ENCODE peak calls at places on chromosome 16, in nine cellular contexts. E is bronchial epithelial cell; B is effector memory CD4-positive, alpha-beta T cell; J is T-helper 2 cell; K is HEK293T; P is AML-193; O is stimulated activated CD4-positive, alpha-beta T cell treated with anti-CD3 and anti-CD28 coated beads, Interleukin-2, amount 100 ng/mL, for 48 hours; F is nephron progenitor cell; H is H9. G is an unnamed sample.
A peak's percentile ranks its signal among the peaks of the same experiment; 100 is the strongest.

GRCh38 chr16:57510016-57510871 is 24.0 kb upstream of the DOK4 start:
- DNase-seq in E (no peak), B (no peak), J (no peak), K (no peak), P (no peak), O (no peak), F (no peak), H (no peak), G (no peak)

GRCh38 chr16:6949240-6949639 is 383.4 kb upstream of the RBFOX1 start:
- DNase-seq in E (no peak), B (no peak), J (no peak), K (no peak), P (no peak), O (no peak), F (no peak), H (no peak), G (no peak)

GRCh38 chr16:46582313-46582712 is 38.9 kb downstream of the SHCBP1 start:
- DNase-seq in E (no peak), B (no peak), J (no peak), K (no peak), P (no peak), O (no peak), F (no peak), H (no peak), G (no peak)

GRCh38 chr16:29940656-29941055 is 14.6 kb upstream of the KCTD13 start:
- DNase-seq in E (no peak), B (no peak), J (no peak), K (no peak), P (no peak), O (no peak), F (no peak), H (no peak), G (no peak)

GRCh38 chr16:87682852-87683399 is 80.6 kb downstream of the JPH3 start:
- DNase-seq in E (no peak), B (no peak), J (no peak), K (no peak), P (no peak), O (no peak), F (no peak), H (no peak), G (no peak)

GRCh38 chr16:66289986-66290385 is 76.5 kb upstream of the CDH5 start:
- DNase-seq in E (no peak), B (no peak), J (no peak), K (no peak), P (no peak), O (no peak), F (no peak), H (no peak), G (no peak)

GRCh38 chr16:1152123-1152638 is 725 bp upstream of the CACNA1H start:
- DNase-seq in E (no peak), B (no peak), J (peak; percentile 29), K (peak; percentile 33), P (no peak), O (peak; percentile 29), F (peak; percentile 63), H (peak; percentile 65), G (peak; percentile 30)

GRCh38 chr16:8258523-8258922 is 331.8 kb downstream of the TMEM114 start:
- DNase-seq in E (no peak), B (no peak), J (no peak), K (no peak), P (no peak), O (no peak), F (no peak), H (peak; percentile 28), G (no peak)

GRCh38 chr16:89505204-89506112 is 2.7 kb upstream of the SPG7 start:
- DNase-seq in E (peak; percentile 89), B (peak; percentile 82), J (peak; percentile 84), K (no peak), P (peak; percentile 98), O (peak; percentile 77), F (no peak), H (no peak), G (peak; percentile 83)

GRCh38 chr16:31253642-31254045 is 6.1 kb upstream of the ITGAM start:
- DNase-seq in E (peak; percentile 7), B (no peak), J (no peak), K (no peak), P (peak; percentile 88), O (peak; percentile 38), F (no peak), H (no peak), G (no peak)

GRCh38 chr16:10065014-10065413 is 117.2 kb downstream of the GRIN2A start:
- DNase-seq in E (no peak), B (no peak), J (no peak), K (no peak), P (no peak), O (no peak), F (no peak), H (no peak), G (no peak)

GRCh38 chr16:49021136-49021535 is 260.5 kb downstream of the CBLN1 start:
- DNase-seq in E (peak; percentile 46), B (no peak), J (no peak), K (no peak), P (no peak), O (no peak), F (peak; percentile 18), H (no peak), G (no peak)

GRCh38 chr16:25747160-25747758 is 55.5 kb downstream of the HS3ST4 start:
- DNase-seq in E (no peak), B (no peak), J (no peak), K (peak; percentile 10), P (no peak), O (no peak), F (peak; percentile 89), H (peak; percentile 48), G (no peak)

GRCh38 chr16:65510850-65511249 is 389.0 kb upstream of the CDH11 start:
- DNase-seq in E (no peak), B (no peak), J (no peak), K (no peak), P (no peak), O (no peak), F (no peak), H (no peak), G (no peak)

GRCh38 chr16:22934786-22935185 is 120.8 kb downstream of the HS3ST2 start:
- DNase-seq in E (no peak), B (no peak), J (no peak), K (no peak), P (no peak), O (no peak), F (no peak), H (no peak), G (no peak)

GRCh38 chr16:54086791-54087190 is 199.8 kb downstream of the IRX3 start:
- DNase-seq in E (no peak), B (no peak), J (no peak), K (no peak), P (no peak), O (no peak), F (no peak), H (no peak), G (no peak)

GRCh38 chr16:88527186-88527936 is 42.8 kb upstream of the ZC3H18 start:
- DNase-seq in E (peak; percentile 16), B (peak; percentile 30), J (no peak), K (peak; percentile 83), P (no peak), O (peak; percentile 70), F (peak; percentile 83), H (peak; percentile 81), G (no peak)

GRCh38 chr16:29808219-29808900 is 2.0 kb downstream of the MAZ start:
- DNase-seq in E (no peak), B (no peak), J (no peak), K (no peak), P (no peak), O (no peak), F (peak; percentile 21), H (no peak), G (no peak)

GRCh38 chr16:58451945-58452401 is 48.0 kb upstream of the NDRG4 start:
- DNase-seq in E (peak; percentile 35), B (no peak), J (no peak), K (no peak), P (no peak), O (no peak), F (no peak), H (no peak), G (no peak)

GRCh38 chr16:15644306-15644961 is 1.5 kb upstream of the MARF1 start:
- DNase-seq in E (peak; percentile 98), B (no peak), J (no peak), K (no peak), P (no peak), O (no peak), F (no peak), H (no peak), G (no peak)

GRCh38 chr16:11016993-11017392 is 72.6 kb downstream of the CLEC16A start:
- DNase-seq in E (peak; percentile 84), B (no peak), J (no peak), K (no peak), P (no peak), O (peak; percentile 25), F (no peak), H (no peak), G (no peak)

GRCh38 chr16:30602595-30603277 is 7.5 kb downstream of the ZNF689 start:
- DNase-seq in E (peak; percentile 29), B (no peak), J (no peak), K (no peak), P (no peak), O (no peak), F (no peak), H (no peak), G (no peak)

GRCh38 chr16:83701494-83701893 is 106.3 kb upstream of the HSBP1 start:
- DNase-seq in E (peak; percentile 23), B (no peak), J (no peak), K (peak; percentile 56), P (no peak), O (peak; percentile 3), F (peak; percentile 94), H (peak; percentile 78), G (no peak)

GRCh38 chr16:81212830-81213465 is 25.5 kb upstream of the BCO1 start:
- DNase-seq in E (no peak), B (no peak), J (no peak), K (no peak), P (no peak), O (no peak), F (no peak), H (peak; percentile 41), G (no peak)

GRCh38 chr16:9645911-9646310 is 536.3 kb downstream of the GRIN2A start:
- DNase-seq in E (no peak), B (no peak), J (no peak), K (no peak), P (no peak), O (no peak), F (no peak), H (no peak), G (no peak)

GRCh38 chr16:70610273-70611223 is 35.8 kb upstream of the IL34 start:
- DNase-seq in E (no peak), B (no peak), J (no peak), K (no peak), P (no peak), O (no peak), F (no peak), H (no peak), G (no peak)

GRCh38 chr16:69323428-69323827 is 7.0 kb downstream of the PDF start:
- DNase-seq in E (no peak), B (no peak), J (no peak), K (no peak), P (no peak), O (no peak), F (no peak), H (no peak), G (no peak)

GRCh38 chr16:2512920-2513404 is 790 bp upstream of the ATP6V0C start:
- DNase-seq in E (no peak), B (no peak), J (peak; percentile 37), K (no peak), P (no peak), O (no peak), F (no peak), H (peak; percentile 72), G (no peak)

GRCh38 chr16:86405319-86405718 is 105.0 kb upstream of the FOXF1 start:
- DNase-seq in E (no peak), B (no peak), J (no peak), K (no peak), P (no peak), O (no peak), F (no peak), H (no peak), G (no peak)

GRCh38 chr16:87628940-87629339 is 26.6 kb downstream of the JPH3 start:
- DNase-seq in E (peak; percentile 88), B (no peak), J (no peak), K (no peak), P (peak; percentile 2), O (no peak), F (no peak), H (no peak), G (no peak)

GRCh38 chr16:68575082-68575481 is 36.0 kb downstream of the ZFP90 start:
- DNase-seq in E (peak; percentile 67), B (no peak), J (no peak), K (no peak), P (no peak), O (no peak), F (no peak), H (peak; percentile 18), G (no peak)

G was measured in T-helper 22 cell.